ENCODE peak calls at places on chromosomes 5 and 9, in seven cellular contexts. J is HFF-Myc, O is NCI-H2081 treated with DMSO at 0.1 percent for 48 hours, R is ovary, Z is Caki2, Y is neuronal stem cell, K is chondrocyte. E is an unnamed sample.

GRCh38 chr5:38722918-38723317 is 122.9 kb upstream of the OSMR start:
- DNase-seq in J (no peak), O (no peak), R (no peak), Z (no peak), Y (no peak), K (no peak), E (no peak)

GRCh38 chr9:8558176-8558575 is 758.6 kb upstream of the DMAC1 start:
- DNase-seq in J (no peak), O (no peak), R (no peak), Z (peak), Y (no peak), K (no peak), E (no peak)

GRCh38 chr9:125100822-125101221 is 42.5 kb downstream of the SCAI start:
- DNase-seq in J (no peak), O (no peak), R (no peak), Z (no peak), Y (no peak), K (no peak), E (no peak)

GRCh38 chr5:158456241-158456640 is 597.3 kb upstream of the CLINT1 start:
- DNase-seq in J (no peak), O (no peak), R (no peak), Z (no peak), Y (no peak), K (no peak), E (no peak)

GRCh38 chr9:77750981-77751340 is 102.8 kb upstream of the GNA14 start:
- DNase-seq in J (peak), O (no peak), R (no peak), Z (no peak), Y (no peak), K (no peak), E (no peak)

GRCh38 chr9:105656131-105656921 is 5.9 kb upstream of the TAL2 start:
- DNase-seq in J (no peak), O (no peak), R (peak), Z (peak), Y (no peak), K (no peak), E (no peak)

GRCh38 chr5:90932052-90932699 is 373.6 kb downstream of the ADGRV1 start:
- DNase-seq in J (peak), O (no peak), R (peak), Z (peak), Y (peak), K (no peak), E (no peak)

GRCh38 chr9:81636280-81636653 is 53.1 kb downstream of the TLE1 start:
- DNase-seq in J (no peak), O (no peak), R (no peak), Z (no peak), Y (no peak), K (no peak), E (no peak)

GRCh38 chr5:159826351-159827222 is 89.7 kb upstream of the ADRA1B start:
- DNase-seq in J (peak), O (no peak), R (no peak), Z (peak), Y (no peak), K (no peak), E (no peak)

GRCh38 chr9:89426389-89426961 is 71.4 kb downstream of the SEMA4D start:
- DNase-seq in J (no peak), O (no peak), R (no peak), Z (no peak), Y (no peak), K (peak), E (no peak)

GRCh38 chr5:98698359-98698758 is 75.1 kb upstream of the RGMB start:
- DNase-seq in J (no peak), O (no peak), R (no peak), Z (peak), Y (no peak), K (no peak), E (no peak)

GRCh38 chr9:97536480-97536879 is 35.0 kb downstream of the TMOD1 start:
- DNase-seq in J (no peak), O (no peak), R (no peak), Z (no peak), Y (no peak), K (no peak), E (no peak)

GRCh38 chr9:73023025-73023541 is 70.2 kb upstream of the ALDH1A1 start:
- DNase-seq in J (no peak), O (peak), R (peak), Z (peak), Y (peak), K (no peak), E (peak)

GRCh38 chr9:36401179-36401740 is 1.2 kb upstream of the RNF38 start:
- DNase-seq in J (no peak), O (peak), R (peak), Z (no peak), Y (no peak), K (no peak), E (no peak)

GRCh38 chr9:8857330-8858249 is 1058.0 kb upstream of the DMAC1 start:
- DNase-seq in J (no peak), O (no peak), R (peak), Z (peak), Y (peak), K (peak), E (no peak)

GRCh38 chr9:88587885-88588628 is 53.1 kb downstream of the NXNL2 start:
- DNase-seq in J (no peak), O (no peak), R (no peak), Z (no peak), Y (no peak), K (no peak), E (no peak)

GRCh38 chr5:101473483-101473882 is 570.4 kb upstream of the ST8SIA4 start:
- DNase-seq in J (no peak), O (no peak), R (no peak), Z (no peak), Y (no peak), K (no peak), E (no peak)

GRCh38 chr9:70256123-70256551 is 2.6 kb upstream of the SMC5 start:
- DNase-seq in J (peak), O (no peak), R (no peak), Z (no peak), Y (no peak), K (no peak), E (no peak)

GRCh38 chr5:132243366-132243977 is 14.0 kb upstream of the PDLIM4 start:
- DNase-seq in J (no peak), O (no peak), R (no peak), Z (no peak), Y (no peak), K (no peak), E (no peak)

GRCh38 chr9:5543875-5544702 is 33.8 kb downstream of the PDCD1LG2 start:
- DNase-seq in J (no peak), O (no peak), R (no peak), Z (no peak), Y (no peak), K (no peak), E (no peak)

GRCh38 chr5:72101828-72102227 is 5.4 kb upstream of the MAP1B start:
- DNase-seq in J (no peak), O (no peak), R (no peak), Z (no peak), Y (no peak), K (no peak), E (no peak)

GRCh38 chr5:179243333-179243732 is 101.9 kb downstream of the ADAMTS2 start:
- DNase-seq in J (peak), O (no peak), R (no peak), Z (no peak), Y (no peak), K (no peak), E (no peak)

GRCh38 chr5:133895979-133896378 is 72.4 kb downstream of the C5orf15 start:
- DNase-seq in J (no peak), O (no peak), R (no peak), Z (no peak), Y (no peak), K (no peak), E (no peak)

GRCh38 chr9:71725590-71726338 is 42.5 kb downstream of the CEMIP2 start:
- DNase-seq in J (peak), O (no peak), R (no peak), Z (peak), Y (no peak), K (no peak), E (no peak)

GRCh38 chr5:164009628-164010027 is 504.2 kb downstream of the MAT2B start:
- DNase-seq in J (no peak), O (no peak), R (no peak), Z (no peak), Y (peak), K (no peak), E (no peak)

GRCh38 chr9:4306066-4306787 is 6.4 kb upstream of the GLIS3 start:
- DNase-seq in J (no peak), O (no peak), R (no peak), Z (no peak), Y (no peak), K (no peak), E (no peak)